ENCODE peak calls at places on chromosomes 13 and 19, in ten cellular contexts. C is thoracic aorta, I is adipocyte, G is gastrocnemius medialis, S is AG04450, F is pancreas, V is heart right ventricle, K is neural progenitor cell, M is AG10803, J is fibroblast of lung. W is an unnamed sample.
A peak's percentile ranks its signal among the peaks of the same experiment; 100 is the strongest.

GRCh38 chr19:38683393-38684077 is 36.1 kb downstream of the ACTN4 start:
- DNase-seq in C (no peak), I (peak; percentile 79), G (peak; percentile 84), S (no peak), F (peak; percentile 97), V (no peak), K (peak; percentile 40), M (peak; percentile 89), J (peak; percentile 77), W (peak; percentile 92)

GRCh38 chr13:19860884-19861655 is 2.4 kb downstream of the ZMYM5 start:
- DNase-seq in C (no peak), I (peak; percentile 82), G (no peak), S (no peak), F (no peak), V (no peak), K (peak; percentile 41), M (peak; percentile 66), J (peak; percentile 55), W (no peak)

GRCh38 chr13:95447766-95448165 is 104.8 kb upstream of the CLDN10 start:
- DNase-seq in C (no peak), I (no peak), G (no peak), S (no peak), F (no peak), V (no peak), K (no peak), M (no peak), J (no peak), W (no peak)

GRCh38 chr13:79398169-79398568 is 7.9 kb downstream of the RBM26 start:
- DNase-seq in C (no peak), I (no peak), G (no peak), S (no peak), F (no peak), V (no peak), K (no peak), M (no peak), J (no peak), W (no peak)

GRCh38 chr13:75250526-75251183 is 231.3 kb downstream of the TBC1D4 start:
- DNase-seq in C (no peak), I (no peak), G (no peak), S (peak; percentile 41), F (no peak), V (no peak), K (no peak), M (peak; percentile 3), J (peak; percentile 86), W (no peak)

GRCh38 chr13:43881580-43881979 is 1.9 kb downstream of the LACC1 start:
- DNase-seq in C (no peak), I (no peak), G (no peak), S (no peak), F (no peak), V (no peak), K (no peak), M (no peak), J (no peak), W (no peak)

GRCh38 chr13:90680826-90681225 is 666.7 kb upstream of the MIR17HG start:
- DNase-seq in C (no peak), I (no peak), G (no peak), S (no peak), F (no peak), V (no peak), K (no peak), M (no peak), J (no peak), W (no peak)

GRCh38 chr19:58372311-58373133 is 8.3 kb downstream of the ZNF837 start:
- DNase-seq in C (no peak), I (no peak), G (no peak), S (no peak), F (no peak), V (no peak), K (no peak), M (no peak), J (no peak), W (no peak)

GRCh38 chr13:98752111-98752941 is at the start of gene SLC15A1:
- DNase-seq in C (no peak), I (peak; percentile 38), G (no peak), S (no peak), F (peak; percentile 35), V (no peak), K (peak; percentile 33), M (no peak), J (no peak), W (no peak)

GRCh38 chr19:4909897-4910593 is 744 bp downstream of the UHRF1 start:
- DNase-seq in C (peak; percentile 67), I (peak; percentile 98), G (peak; percentile 90), S (peak; percentile 42), F (peak; percentile 84), V (peak; percentile 93), K (peak; percentile 98), M (peak; percentile 85), J (peak; percentile 81), W (peak; percentile 97)

GRCh38 chr19:34471906-34472305 is 9.7 kb upstream of the WTIP start:
- DNase-seq in C (no peak), I (no peak), G (no peak), S (no peak), F (no peak), V (no peak), K (no peak), M (no peak), J (no peak), W (no peak)

GRCh38 chr19:45590300-45591003 is 5.8 kb upstream of the OPA3 start:
- DNase-seq in C (no peak), I (no peak), G (no peak), S (no peak), F (no peak), V (no peak), K (no peak), M (no peak), J (no peak), W (no peak)
- H3K4me3 ChIP-seq in C (no peak overlapping the region), I (no peak overlapping the region), G (no peak overlapping the region), S (no peak overlapping the region), F (no peak overlapping the region), V (no peak overlapping the region), K (no peak overlapping the region), M (no peak overlapping the region), J (no peak overlapping the region), W (no peak overlapping the region)

GRCh38 chr13:45316210-45316799 is 24.7 kb downstream of the TPT1 start:
- DNase-seq in C (no peak), I (no peak), G (no peak), S (no peak), F (no peak), V (no peak), K (no peak), M (no peak), J (no peak), W (no peak)
- H3K4me3 ChIP-seq in C (no peak overlapping the region), I (no peak overlapping the region), G (no peak overlapping the region), S (no peak overlapping the region), F (no peak overlapping the region), V (no peak overlapping the region), K (no peak overlapping the region), M (no peak overlapping the region), J (no peak overlapping the region), W (peak overlapping the region; percentile 23)

GRCh38 chr19:40265763-40266099 is 19.4 kb downstream of the AKT2 start:
- DNase-seq in C (no peak), I (no peak), G (no peak), S (no peak), F (no peak), V (no peak), K (no peak), M (no peak), J (no peak), W (no peak)

GRCh38 chr19:40266111-40266510 is 19.0 kb downstream of the AKT2 start:
- DNase-seq in C (no peak), I (no peak), G (peak; percentile 99), S (no peak), F (peak; percentile 58), V (peak; percentile 76), K (no peak), M (no peak), J (no peak), W (no peak)

GRCh38 chr19:40265055-40265762 is 19.9 kb downstream of the AKT2 start:
- DNase-seq in C (no peak), I (no peak), G (peak; percentile 57), S (no peak), F (no peak), V (no peak), K (no peak), M (no peak), J (no peak), W (no peak)

GRCh38 chr19:40267601-40267997 is 17.5 kb downstream of the AKT2 start:
- DNase-seq in C (no peak), I (no peak), G (no peak), S (no peak), F (no peak), V (no peak), K (no peak), M (no peak), J (no peak), W (no peak)

DNA sequence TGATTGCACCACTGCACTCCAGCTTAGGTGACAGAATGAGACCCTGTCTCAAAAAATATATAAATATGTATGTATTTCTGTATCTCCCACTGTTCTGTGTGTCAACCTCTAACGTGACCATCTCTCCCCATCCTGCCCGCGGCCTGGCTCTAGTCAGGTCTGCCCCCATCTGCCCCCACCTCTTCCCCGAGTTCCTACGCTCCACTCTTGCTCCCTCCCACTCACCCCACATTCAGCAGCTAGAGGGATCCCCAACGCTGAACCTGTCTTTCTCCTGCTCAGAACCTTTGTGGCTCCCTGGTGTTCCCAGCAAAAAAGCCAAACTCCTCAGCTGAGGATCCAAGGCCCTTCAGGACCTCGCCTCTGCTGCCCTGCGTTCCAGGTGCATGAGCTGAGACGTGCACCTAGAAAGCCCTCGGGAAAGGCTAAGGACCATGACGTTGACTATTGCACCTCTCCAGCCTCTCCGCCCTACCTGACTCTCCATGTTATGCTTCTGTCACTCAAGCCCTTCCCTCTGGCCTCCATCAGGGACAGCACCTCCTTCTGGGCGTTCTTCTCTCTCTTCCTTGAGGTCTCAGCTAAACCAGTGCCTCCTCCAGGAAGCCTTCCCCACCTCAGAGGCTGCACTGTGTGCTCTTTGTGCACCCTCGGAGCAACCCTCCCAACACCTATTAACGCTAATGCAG is 18.1 kb downstream of the AKT2 start:
- DNase-seq in C (no peak), I (no peak), G (no peak), S (no peak), F (no peak), V (no peak), K (no peak), M (no peak), J (no peak), W (no peak)
- H3K4me3 ChIP-seq in C (no peak overlapping the region), I (no peak overlapping the region), G (no peak overlapping the region), S (no peak overlapping the region), F (no peak overlapping the region), V (no peak overlapping the region), K (no peak overlapping the region), M (no peak overlapping the region), J (no peak overlapping the region), W (no peak overlapping the region)

DNA sequence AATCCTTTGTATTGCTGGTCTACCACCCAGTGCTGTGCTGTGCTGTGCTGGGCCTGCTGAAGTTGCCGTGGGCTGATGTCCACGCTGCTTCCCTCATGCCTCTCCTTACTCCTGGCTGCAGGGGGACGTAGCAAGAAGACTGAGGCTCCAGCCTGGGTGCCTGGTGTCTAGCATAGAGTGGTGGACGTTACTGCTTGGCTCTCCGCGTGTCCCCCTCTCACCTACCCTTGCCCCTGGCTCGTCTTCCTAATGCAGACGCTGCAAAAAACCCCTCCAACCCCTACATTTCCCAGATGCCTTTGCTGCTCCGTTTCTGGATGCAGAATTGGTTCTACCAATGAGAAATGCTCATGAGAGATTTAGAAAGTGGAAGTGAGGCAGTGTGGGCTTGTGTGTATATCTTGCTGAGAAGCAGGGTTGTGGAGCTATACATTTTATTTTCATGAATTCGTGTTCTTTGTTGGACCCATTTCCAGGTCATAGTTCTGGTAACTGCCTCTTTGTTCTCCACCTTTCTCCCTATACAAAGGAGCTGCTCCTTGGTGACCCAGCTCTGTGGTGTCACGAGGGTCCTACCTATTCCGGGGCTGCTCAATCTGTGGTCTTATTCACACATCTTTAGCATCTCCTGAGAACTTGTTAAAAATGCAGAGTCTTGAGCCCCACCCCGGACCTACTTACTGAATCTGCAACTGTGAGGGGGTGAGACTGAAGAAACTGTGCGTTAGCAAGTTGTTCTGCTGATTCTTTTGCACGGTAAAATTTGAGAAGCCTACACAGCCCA is 7.9 kb upstream of the DENND1C start:
- DNase-seq in C (no peak), I (no peak), G (no peak), S (no peak), F (no peak), V (no peak), K (no peak), M (no peak), J (no peak), W (no peak)
- H3K4me3 ChIP-seq in C (no peak overlapping the region), I (no peak overlapping the region), G (no peak overlapping the region), S (no peak overlapping the region), F (no peak overlapping the region), V (no peak overlapping the region), K (no peak overlapping the region), M (no peak overlapping the region), J (no peak overlapping the region), W (peak overlapping the region; percentile 30)